ENCODE peak calls at places on chromosomes 5 and 9, in four cellular contexts. One of them, this sample, is unnamed.

GRCh38 chr5:151041577-151042268 is 21.3 kb downstream of the GPX3 start:
- DNase-seq in A549: no peak
- DNase-seq in retinal pigment epithelial cell: no peak
- DNase-seq in foreskin fibroblast: no peak
- DNase-seq in this sample: peak

GRCh38 chr9:120344230-120344629 is 235.7 kb downstream of the CDK5RAP2 start:
- DNase-seq in A549: peak
- DNase-seq in retinal pigment epithelial cell: no peak
- DNase-seq in foreskin fibroblast: peak
- DNase-seq in this sample: no peak

GRCh38 chr9:105651806-105652205 is 10.5 kb upstream of the TAL2 start:
- DNase-seq in A549: no peak
- DNase-seq in retinal pigment epithelial cell: no peak
- DNase-seq in foreskin fibroblast: no peak
- DNase-seq in this sample: no peak

GRCh38 chr5:98248949-98249348 is 524.5 kb upstream of the RGMB start:
- DNase-seq in A549: no peak
- DNase-seq in retinal pigment epithelial cell: peak
- DNase-seq in foreskin fibroblast: peak
- DNase-seq in this sample: no peak

GRCh38 chr5:135462304-135462703 is 10.2 kb upstream of the TIFAB start:
- DNase-seq in A549: peak
- DNase-seq in retinal pigment epithelial cell: no peak
- DNase-seq in foreskin fibroblast: no peak
- DNase-seq in this sample: peak

GRCh38 chr5:38590846-38591245 is 34.4 kb upstream of the LIFR start:
- DNase-seq in A549: no peak
- DNase-seq in retinal pigment epithelial cell: no peak
- DNase-seq in foreskin fibroblast: no peak
- DNase-seq in this sample: no peak

GRCh38 chr5:93150311-93151012 is 430.6 kb downstream of the NR2F1-AS1 start:
- DNase-seq in A549: peak
- DNase-seq in retinal pigment epithelial cell: no peak
- DNase-seq in foreskin fibroblast: peak
- DNase-seq in this sample: no peak

GRCh38 chr9:96777539-96777864 is 385 bp downstream of the ZNF510 start:
- DNase-seq in A549: no peak
- DNase-seq in retinal pigment epithelial cell: no peak
- DNase-seq in foreskin fibroblast: no peak
- DNase-seq in this sample: no peak

GRCh38 chr9:92196909-92197308 is 81.7 kb upstream of the SPTLC1 start:
- DNase-seq in A549: no peak
- DNase-seq in retinal pigment epithelial cell: peak
- DNase-seq in foreskin fibroblast: peak
- DNase-seq in this sample: no peak

GRCh38 chr5:15579193-15579990 is 79.4 kb downstream of the FBXL7 start:
- DNase-seq in A549: no peak
- DNase-seq in retinal pigment epithelial cell: no peak
- DNase-seq in foreskin fibroblast: no peak
- DNase-seq in this sample: no peak

GRCh38 chr5:35129921-35130485 is 82.3 kb upstream of the AGXT2 start:
- DNase-seq in A549: no peak
- DNase-seq in retinal pigment epithelial cell: no peak
- DNase-seq in foreskin fibroblast: no peak
- DNase-seq in this sample: no peak

GRCh38 chr9:18390393-18390792 is 83.6 kb upstream of the ADAMTSL1 start:
- DNase-seq in A549: no peak
- DNase-seq in retinal pigment epithelial cell: no peak
- DNase-seq in foreskin fibroblast: peak
- DNase-seq in this sample: no peak

GRCh38 chr5:136699661-136700060 is 334.3 kb upstream of the TRPC7 start:
- DNase-seq in A549: no peak
- DNase-seq in retinal pigment epithelial cell: no peak
- DNase-seq in foreskin fibroblast: no peak
- DNase-seq in this sample: no peak

GRCh38 chr9:90956026-90956810 is 154.6 kb downstream of the SYK start:
- DNase-seq in A549: no peak
- DNase-seq in retinal pigment epithelial cell: no peak
- DNase-seq in foreskin fibroblast: peak
- DNase-seq in this sample: no peak

GRCh38 chr5:172145870-172146747 is 41.9 kb downstream of the STK10 start:
- DNase-seq in A549: no peak
- DNase-seq in retinal pigment epithelial cell: no peak
- DNase-seq in foreskin fibroblast: no peak
- DNase-seq in this sample: peak

GRCh38 chr5:158951951-158952545 is 147.7 kb downstream of the EBF1 start:
- DNase-seq in A549: no peak
- DNase-seq in retinal pigment epithelial cell: no peak
- DNase-seq in foreskin fibroblast: no peak
- DNase-seq in this sample: no peak

GRCh38 chr5:135964670-135965320 is 10.0 kb upstream of the LECT2 start:
- DNase-seq in A549: no peak
- DNase-seq in retinal pigment epithelial cell: no peak
- DNase-seq in foreskin fibroblast: no peak
- DNase-seq in this sample: no peak

GRCh38 chr9:135221576-135221950 is 134.1 kb downstream of the OLFM1 start:
- DNase-seq in A549: no peak
- DNase-seq in retinal pigment epithelial cell: no peak
- DNase-seq in foreskin fibroblast: no peak
- DNase-seq in this sample: no peak

GRCh38 chr9:26326473-26327044 is 566.0 kb downstream of the CAAP1 start:
- DNase-seq in A549: peak
- DNase-seq in retinal pigment epithelial cell: peak
- DNase-seq in foreskin fibroblast: peak
- DNase-seq in this sample: no peak

GRCh38 chr5:59356813-59357381 is 536.6 kb downstream of the PDE4D start:
- DNase-seq in A549: peak
- DNase-seq in retinal pigment epithelial cell: peak
- DNase-seq in foreskin fibroblast: no peak
- DNase-seq in this sample: peak

GRCh38 chr5:37495210-37495609 is 116.1 kb downstream of the WDR70 start:
- DNase-seq in A549: peak
- DNase-seq in retinal pigment epithelial cell: no peak
- DNase-seq in foreskin fibroblast: peak
- DNase-seq in this sample: no peak
- TF ChIP-seq CTCF in A549: peak
- TF ChIP-seq CTCF in retinal pigment epithelial cell: peak
- TF ChIP-seq CTCF in foreskin fibroblast: no peak
- TF ChIP-seq CTCF in this sample: no peak

DNA sequence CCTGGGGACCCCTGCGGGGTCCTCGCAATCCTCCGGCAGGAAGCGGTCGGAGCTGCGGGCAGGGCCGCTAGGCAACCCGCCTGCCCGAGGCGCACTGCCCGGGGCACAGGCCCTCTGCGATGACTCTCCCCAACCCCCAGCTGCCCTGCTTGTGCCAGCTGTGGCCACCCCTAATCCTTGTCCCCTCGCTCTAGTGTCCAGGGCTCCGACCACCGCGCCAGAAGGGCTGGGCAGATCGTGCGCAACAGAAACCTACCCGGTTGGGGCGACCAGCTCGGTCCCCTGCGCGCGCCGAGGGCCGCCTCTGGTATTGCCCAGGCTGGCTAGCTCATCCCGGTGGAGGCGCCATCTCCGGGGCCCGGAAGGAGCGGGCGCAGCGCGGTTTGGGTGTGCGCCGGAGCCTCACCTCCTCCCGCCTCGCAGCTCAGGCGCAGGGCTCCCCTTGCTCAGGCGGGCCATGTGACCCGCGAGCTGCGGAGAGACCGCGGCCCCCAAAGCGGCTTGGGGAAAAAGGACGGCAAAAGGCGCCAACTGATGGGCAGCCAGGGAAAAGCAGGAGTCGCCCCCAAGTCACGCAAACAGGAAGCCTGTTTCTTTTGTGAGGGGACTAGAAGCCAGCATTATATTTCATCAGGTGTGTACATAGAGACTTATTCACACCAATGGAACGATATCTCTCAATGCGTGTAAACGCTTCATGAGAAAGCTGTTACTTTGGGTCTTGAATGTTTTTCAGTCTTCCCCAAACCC is 46.8 kb upstream of the RNF20 start:
- DNase-seq in A549: peak
- DNase-seq in retinal pigment epithelial cell: no peak
- DNase-seq in foreskin fibroblast: peak
- DNase-seq in this sample: peak
- TF ChIP-seq CTCF in A549: peak
- TF ChIP-seq CTCF in retinal pigment epithelial cell: peak
- TF ChIP-seq CTCF in foreskin fibroblast: peak
- TF ChIP-seq CTCF in this sample: no peak

DNA sequence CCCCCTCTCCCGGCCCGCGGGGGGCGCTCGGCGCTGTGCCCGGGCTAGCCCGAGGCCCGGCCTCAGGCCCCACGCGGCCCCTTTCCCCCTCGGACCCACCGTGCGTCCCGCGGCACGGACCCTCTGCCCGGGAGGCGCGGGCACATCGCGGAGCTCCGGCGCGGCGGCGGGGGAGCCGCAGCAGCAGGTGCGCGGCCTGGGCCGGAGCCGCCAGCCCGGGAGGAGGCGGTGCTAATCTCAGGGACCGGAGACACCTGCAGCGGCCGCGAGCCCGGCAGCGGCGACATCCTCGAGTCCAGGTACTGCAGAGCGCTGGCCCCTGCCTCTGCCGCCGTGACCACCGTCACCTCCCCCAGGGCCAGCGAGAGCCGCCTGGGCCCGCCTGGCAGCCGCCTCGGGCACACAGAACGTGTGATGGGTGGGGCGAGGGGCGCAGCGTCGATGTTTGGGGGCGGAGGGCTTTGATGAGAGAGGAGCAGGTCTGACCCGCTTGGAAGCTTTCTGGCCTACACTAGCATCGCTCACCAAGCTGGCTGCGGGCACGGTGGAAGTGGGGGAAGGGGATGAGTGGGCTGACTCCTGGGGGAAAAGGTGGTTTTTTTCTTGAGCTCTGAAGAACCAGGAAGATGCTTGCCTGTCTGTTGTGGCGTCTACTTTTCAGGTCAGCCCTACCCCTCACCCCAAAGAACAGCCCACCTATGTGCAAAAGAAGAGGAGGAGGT is 524 bp downstream of the CYFIP2 start:
- DNase-seq in A549: no peak
- DNase-seq in retinal pigment epithelial cell: no peak
- DNase-seq in foreskin fibroblast: no peak
- DNase-seq in this sample: peak
- TF ChIP-seq CTCF in A549: peak
- TF ChIP-seq CTCF in retinal pigment epithelial cell: no peak
- TF ChIP-seq CTCF in foreskin fibroblast: no peak
- TF ChIP-seq CTCF in this sample: no peak

GRCh38 chr9:133342083-133342406 is 5.9 kb downstream of the MED22 start:
- DNase-seq in A549: no peak
- DNase-seq in retinal pigment epithelial cell: no peak
- DNase-seq in foreskin fibroblast: no peak
- DNase-seq in this sample: no peak

GRCh38 chr9:133344071-133344470 is 3.9 kb downstream of the MED22 start:
- DNase-seq in A549: no peak
- DNase-seq in retinal pigment epithelial cell: no peak
- DNase-seq in foreskin fibroblast: no peak
- DNase-seq in this sample: no peak

GRCh38 chr9:133341369-133342082 is 5.5 kb upstream of the SURF6 start:
- DNase-seq in A549: no peak
- DNase-seq in retinal pigment epithelial cell: no peak
- DNase-seq in foreskin fibroblast: no peak
- DNase-seq in this sample: peak

GRCh38 chr9:133340916-133341315 is 4.9 kb upstream of the SURF6 start:
- DNase-seq in A549: no peak
- DNase-seq in retinal pigment epithelial cell: no peak
- DNase-seq in foreskin fibroblast: no peak
- DNase-seq in this sample: peak

DNA sequence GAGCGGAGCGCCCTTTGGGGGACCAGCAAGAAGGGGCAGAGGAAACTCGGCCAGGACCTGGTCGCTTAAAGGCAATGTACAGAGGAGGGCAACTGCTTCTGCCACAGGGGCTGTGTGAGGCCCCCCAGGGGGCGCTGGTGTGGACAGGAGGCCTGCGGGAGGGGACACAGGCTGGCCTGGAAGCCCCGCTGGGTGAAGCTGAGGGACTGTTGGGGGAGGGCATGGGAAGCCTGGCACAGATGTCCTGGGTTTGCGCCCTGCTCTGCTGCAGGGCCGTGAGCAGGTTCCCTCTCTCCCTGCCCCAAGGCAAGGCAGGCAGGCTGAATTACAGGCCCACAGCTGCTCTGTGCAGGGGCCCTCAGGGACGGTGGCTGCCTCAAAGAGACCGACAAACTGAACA is 5.4 kb downstream of the MED22 start:
- DNase-seq in A549: no peak
- DNase-seq in retinal pigment epithelial cell: no peak
- DNase-seq in foreskin fibroblast: no peak
- DNase-seq in this sample: no peak
- TF ChIP-seq CTCF in A549: peak
- TF ChIP-seq CTCF in retinal pigment epithelial cell: peak
- TF ChIP-seq CTCF in foreskin fibroblast: no peak
- TF ChIP-seq CTCF in this sample: no peak

DNA sequence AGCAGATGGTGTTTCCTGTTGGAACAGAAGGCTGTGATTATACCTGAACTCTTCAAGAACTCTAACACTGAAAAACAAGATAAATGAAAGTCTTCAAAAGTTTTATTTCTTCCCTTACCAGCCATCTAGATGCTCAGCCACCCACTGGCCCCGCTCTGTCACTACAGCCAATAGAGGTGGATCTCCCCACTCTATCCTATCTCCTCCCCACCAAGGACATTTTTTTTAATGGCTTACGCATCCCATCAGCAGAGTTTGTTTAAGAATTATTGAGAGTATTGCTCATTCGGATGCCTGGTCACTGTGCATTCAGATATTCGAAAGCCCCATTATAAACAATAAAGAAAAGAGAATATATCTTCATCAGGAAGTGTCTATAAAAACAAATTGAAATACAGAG is 159.4 kb downstream of the RASEF start:
- DNase-seq in A549: peak
- DNase-seq in retinal pigment epithelial cell: no peak
- DNase-seq in foreskin fibroblast: no peak
- DNase-seq in this sample: no peak
- TF ChIP-seq CTCF in A549: no peak
- TF ChIP-seq CTCF in retinal pigment epithelial cell: peak
- TF ChIP-seq CTCF in foreskin fibroblast: no peak
- TF ChIP-seq CTCF in this sample: no peak

DNA sequence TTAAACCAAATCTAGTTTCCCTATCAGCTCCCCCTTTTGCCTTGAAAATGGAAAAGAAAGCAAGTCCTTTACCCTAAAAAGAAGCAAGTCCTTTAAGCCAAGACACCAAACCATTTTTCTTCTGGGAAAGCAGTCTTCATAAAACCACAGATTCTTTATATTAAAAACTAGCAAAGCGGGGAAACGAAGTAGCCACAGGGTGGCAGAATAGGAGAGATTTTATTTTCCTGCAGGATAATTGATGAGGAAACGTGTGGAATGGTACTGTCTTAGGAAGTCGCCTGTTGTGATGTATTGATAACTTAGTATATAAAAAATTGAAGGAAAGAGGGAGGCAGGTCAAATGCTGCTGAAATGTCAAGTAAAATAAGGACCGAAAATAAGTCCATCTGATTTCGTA is 41.1 kb downstream of the ZNF883 start:
- DNase-seq in A549: no peak
- DNase-seq in retinal pigment epithelial cell: no peak
- DNase-seq in foreskin fibroblast: peak
- DNase-seq in this sample: no peak
- TF ChIP-seq CTCF in A549: peak
- TF ChIP-seq CTCF in retinal pigment epithelial cell: peak
- TF ChIP-seq CTCF in foreskin fibroblast: no peak
- TF ChIP-seq CTCF in this sample: no peak